ENCODE peak calls at places on chromosome 17, in nine cellular contexts. B, E, L, Z, S, Q, F, R and Y are unnamed samples.
A peak's percentile ranks its signal among the peaks of the same experiment; 100 is the strongest.

GRCh38 chr17:1053661-1054360 is 56.9 kb downstream of the TIMM22 start:
- DNase-seq in B (no peak), E (no peak), L (no peak), Z (no peak), S (no peak), Q (no peak), F (no peak), R (no peak), Y (no peak)

GRCh38 chr17:3602499-3602898 is 6.7 kb downstream of the TRPV1 start:
- DNase-seq in B (no peak), E (peak; percentile 45), L (peak; percentile 57), Z (peak; percentile 59), S (no peak), Q (no peak), F (peak; percentile 20), R (peak; percentile 50), Y (no peak)

GRCh38 chr17:46108120-46108519 is 85.1 kb downstream of the KANSL1 start:
- DNase-seq in B (no peak), E (no peak), L (no peak), Z (no peak), S (no peak), Q (no peak), F (no peak), R (no peak), Y (no peak)

GRCh38 chr17:55567240-55568216 is 56.3 kb upstream of the SMIM36 start:
- DNase-seq in B (no peak), E (no peak), L (no peak), Z (peak; percentile 32), S (peak; percentile 75), Q (no peak), F (peak; percentile 19), R (no peak), Y (no peak)

GRCh38 chr17:76051071-76051467 is 21.2 kb downstream of the SRP68 start:
- DNase-seq in B (no peak), E (no peak), L (no peak), Z (no peak), S (no peak), Q (no peak), F (no peak), R (no peak), Y (no peak)

GRCh38 chr17:81577278-81578000 is 25.3 kb upstream of the FAAP100 start:
- DNase-seq in B (no peak), E (no peak), L (no peak), Z (no peak), S (no peak), Q (no peak), F (no peak), R (no peak), Y (no peak)

GRCh38 chr17:39755550-39756375 is 18.0 kb downstream of the GRB7 start:
- DNase-seq in B (no peak), E (no peak), L (peak; percentile 83), Z (no peak), S (no peak), Q (no peak), F (peak; percentile 84), R (no peak), Y (no peak)

GRCh38 chr17:51169340-51169739 is 3.1 kb downstream of the NME2 start:
- DNase-seq in B (no peak), E (no peak), L (no peak), Z (no peak), S (no peak), Q (no peak), F (no peak), R (no peak), Y (no peak)

DNA sequence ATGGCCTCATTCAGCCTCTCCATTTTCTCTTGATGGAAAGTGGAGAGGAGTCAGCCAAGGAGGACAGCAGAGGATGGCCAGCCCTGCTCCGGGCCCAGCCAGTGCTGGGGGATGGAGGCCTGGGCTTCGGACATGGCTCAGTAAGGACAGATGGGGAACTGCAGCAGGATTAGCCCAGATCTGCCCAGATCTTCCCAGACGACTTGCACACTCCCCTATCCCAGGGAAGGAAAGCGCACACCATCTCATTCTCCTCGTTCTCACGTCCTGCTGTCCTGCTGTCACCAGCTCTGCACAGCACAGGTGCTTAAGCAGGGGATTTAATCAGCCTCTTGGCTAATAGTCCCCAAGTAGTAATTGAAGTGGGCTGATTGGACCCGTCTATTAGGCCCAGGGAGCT is 100.2 kb upstream of the SDK2 start:
- DNase-seq in B (no peak), E (no peak), L (no peak), Z (peak; percentile 13), S (no peak), Q (no peak), F (no peak), R (no peak), Y (no peak)
- TF ChIP-seq CTCF in B (no peak), E (no peak), L (no peak), Z (no peak), S (no peak), Q (no peak), F (no peak), R (no peak), Y (no peak)

GRCh38 chr17:8435245-8436168 is at the start of gene NDEL1:
- DNase-seq in B (peak; percentile 100), E (peak; percentile 99), L (peak; percentile 100), Z (peak; percentile 99), S (peak; percentile 99), Q (peak; percentile 98), F (peak; percentile 98), R (peak; percentile 99), Y (peak; percentile 98)

GRCh38 chr17:8439681-8440080 is 4.0 kb downstream of the NDEL1 start:
- DNase-seq in B (no peak), E (no peak), L (no peak), Z (no peak), S (no peak), Q (no peak), F (no peak), R (no peak), Y (no peak)

GRCh38 chr17:8438441-8438840 is 2.8 kb downstream of the NDEL1 start:
- DNase-seq in B (no peak), E (no peak), L (no peak), Z (no peak), S (no peak), Q (no peak), F (no peak), R (no peak), Y (no peak)

GRCh38 chr17:8441690-8442089 is 6.0 kb downstream of the NDEL1 start:
- DNase-seq in B (no peak), E (no peak), L (no peak), Z (no peak), S (no peak), Q (no peak), F (no peak), R (peak; percentile 37), Y (no peak)

DNA sequence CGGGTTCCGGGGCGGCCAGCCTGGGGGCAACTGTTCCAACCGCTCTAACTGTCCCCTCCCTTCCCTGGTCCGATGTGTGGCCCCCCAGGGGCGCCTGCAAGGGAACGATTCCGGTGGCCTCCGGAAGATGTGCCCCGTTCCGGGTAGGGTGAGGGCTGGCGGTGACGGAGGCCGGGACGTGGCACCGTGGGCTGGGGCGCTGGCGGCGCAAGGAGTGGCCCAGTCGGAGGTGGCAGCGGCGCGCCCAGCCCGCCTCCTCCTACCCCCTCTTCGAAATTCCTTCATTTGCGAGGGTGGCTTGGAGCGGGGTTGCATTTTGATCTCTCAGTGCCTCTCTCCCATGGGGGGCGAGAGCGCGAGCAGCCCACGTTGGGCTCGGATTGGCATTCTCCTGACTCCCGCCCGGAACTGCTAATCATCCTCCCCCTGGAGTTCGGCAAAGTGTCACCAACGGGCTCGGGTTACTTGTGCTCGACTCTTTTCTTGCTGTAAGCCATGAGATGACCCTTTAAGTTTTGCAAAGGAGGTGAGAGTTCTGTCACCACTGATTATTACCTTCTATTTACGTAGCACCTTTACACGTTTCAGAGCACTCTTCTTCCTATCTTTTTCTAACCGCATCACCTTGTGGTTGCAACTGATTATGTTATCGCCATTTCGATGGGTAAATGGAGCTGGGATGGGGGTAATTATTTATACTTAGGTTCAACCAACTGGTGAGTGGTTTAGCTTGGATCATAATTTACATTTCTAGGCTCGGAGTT is 667 bp downstream of the NDEL1 start:
- DNase-seq in B (peak; percentile 90), E (peak; percentile 52), L (peak; percentile 76), Z (peak; percentile 82), S (peak; percentile 72), Q (peak; percentile 37), F (peak; percentile 56), R (peak; percentile 76), Y (peak; percentile 56)
- TF ChIP-seq CTCF in B (no peak), E (no peak), L (peak; percentile 21), Z (no peak), S (no peak), Q (no peak), F (no peak), R (no peak), Y (no peak)

GRCh38 chr17:35021520-35022380 is 41.4 kb downstream of the LIG3 start:
- DNase-seq in B (no peak), E (no peak), L (no peak), Z (no peak), S (no peak), Q (no peak), F (no peak), R (no peak), Y (no peak)

GRCh38 chr17:35019386-35020179 is 39.3 kb downstream of the LIG3 start:
- DNase-seq in B (no peak), E (no peak), L (no peak), Z (no peak), S (no peak), Q (no peak), F (no peak), R (no peak), Y (no peak)

GRCh38 chr17:35025541-35025940 is 38.0 kb downstream of the RFFL start:
- DNase-seq in B (no peak), E (no peak), L (no peak), Z (no peak), S (no peak), Q (no peak), F (no peak), R (no peak), Y (no peak)

GRCh38 chr17:35023538-35023937 is 40.0 kb downstream of the RFFL start:
- DNase-seq in B (no peak), E (no peak), L (no peak), Z (no peak), S (no peak), Q (no peak), F (no peak), R (no peak), Y (no peak)

GRCh38 chr17:35022536-35023063 is 40.9 kb downstream of the RFFL start:
- DNase-seq in B (peak; percentile 87), E (no peak), L (peak; percentile 84), Z (peak; percentile 60), S (peak; percentile 72), Q (no peak), F (peak; percentile 75), R (peak; percentile 35), Y (peak; percentile 41)
- TF ChIP-seq CTCF in B (peak; percentile 9), E (no peak), L (no peak), Z (peak; percentile 22), S (no peak), Q (no peak), F (no peak), R (no peak), Y (no peak)

DNA sequence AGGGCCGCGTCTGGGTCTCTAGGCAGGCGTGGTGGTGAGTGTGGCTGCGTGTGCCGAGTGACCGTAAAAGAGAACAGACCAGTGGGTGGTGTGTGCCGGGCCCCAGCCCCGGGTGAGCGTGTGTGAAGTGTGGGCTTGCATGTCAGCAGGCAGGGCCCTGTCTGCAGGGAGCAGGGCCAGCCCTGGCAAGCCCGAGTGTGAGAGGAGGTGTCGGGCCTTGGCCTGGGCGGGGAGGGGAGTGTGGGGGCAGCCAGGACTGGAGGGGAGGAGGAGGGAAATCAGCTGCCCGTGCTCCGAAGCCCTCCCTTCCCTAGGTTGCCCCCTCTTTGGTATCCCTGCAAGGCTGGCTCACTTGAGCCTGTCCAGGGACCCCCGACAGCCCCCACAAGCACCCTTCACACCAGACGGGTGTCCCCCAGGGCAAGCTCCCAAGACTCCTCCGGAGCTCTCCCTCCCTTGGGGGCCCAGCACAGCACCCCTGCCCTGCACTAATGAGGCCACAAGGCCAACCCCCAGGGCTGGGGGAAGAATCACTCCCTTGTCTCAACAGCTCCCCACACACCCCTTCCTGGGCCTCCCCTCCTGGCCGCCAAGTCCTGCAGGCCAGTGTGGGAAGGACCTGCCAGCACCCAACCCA is 1.9 kb downstream of the USH1G start:
- DNase-seq in B (no peak), E (no peak), L (no peak), Z (no peak), S (no peak), Q (no peak), F (no peak), R (no peak), Y (no peak)
- TF ChIP-seq CTCF in B (no peak), E (no peak), L (no peak), Z (no peak), S (no peak), Q (no peak), F (no peak), R (no peak), Y (no peak)